ENCODE peak calls at places on chromosomes 7 and 10, in six cellular contexts. One of them, this sample, is unnamed.
A peak's percentile ranks its signal among the peaks of the same experiment; 100 is the strongest.

GRCh38 chr10:93790454-93790853 is 32.7 kb downstream of the LGI1 start:
- DNase-seq in COR-L47: no peak
- DNase-seq in lower lobe of right lung: no peak
- DNase-seq in midbrain: peak; percentile 42
- DNase-seq in H9: no peak
- DNase-seq in A549: no peak
- DNase-seq in this sample: no peak

GRCh38 chr10:79441433-79441832 is 4.0 kb downstream of the ZCCHC24 start:
- DNase-seq in midbrain: no peak
- DNase-seq in A549: no peak
- DNase-seq in lower lobe of right lung: no peak
- DNase-seq in H9: no peak
- DNase-seq in COR-L47: no peak
- DNase-seq in this sample: no peak

GRCh38 chr7:5064391-5065106 is 18.9 kb downstream of the RBAK start:
- DNase-seq in midbrain: no peak
- DNase-seq in A549: no peak
- DNase-seq in COR-L47: no peak
- DNase-seq in H9: no peak
- DNase-seq in lower lobe of right lung: no peak
- DNase-seq in this sample: no peak

GRCh38 chr10:11874568-11875182 is 51.5 kb downstream of the PROSER2 start:
- DNase-seq in A549: no peak
- DNase-seq in midbrain: no peak
- DNase-seq in COR-L47: peak; percentile 14
- DNase-seq in H9: peak; percentile 74
- DNase-seq in lower lobe of right lung: no peak
- DNase-seq in this sample: no peak

GRCh38 chr7:3230908-3231307 is 70.1 kb upstream of the SDK1 start:
- DNase-seq in COR-L47: no peak
- DNase-seq in H9: no peak
- DNase-seq in lower lobe of right lung: no peak
- DNase-seq in A549: no peak
- DNase-seq in midbrain: no peak
- DNase-seq in this sample: no peak

GRCh38 chr10:94361161-94361794 is 1.5 kb downstream of the NOC3L start:
- DNase-seq in midbrain: no peak
- DNase-seq in COR-L47: no peak
- DNase-seq in lower lobe of right lung: no peak
- DNase-seq in A549: no peak
- DNase-seq in H9: no peak
- DNase-seq in this sample: no peak

GRCh38 chr10:118810796-118811195 is 56.0 kb upstream of the CACUL1 start:
- DNase-seq in H9: no peak
- DNase-seq in COR-L47: no peak
- DNase-seq in lower lobe of right lung: no peak
- DNase-seq in A549: no peak
- DNase-seq in midbrain: no peak
- DNase-seq in this sample: no peak

GRCh38 chr10:119279441-119279840 is 72.1 kb downstream of the GRK5 start:
- DNase-seq in COR-L47: no peak
- DNase-seq in midbrain: no peak
- DNase-seq in lower lobe of right lung: no peak
- DNase-seq in H9: no peak
- DNase-seq in A549: no peak
- DNase-seq in this sample: no peak

GRCh38 chr10:485776-486572 is 203.5 kb downstream of the DIP2C start:
- DNase-seq in lower lobe of right lung: no peak
- DNase-seq in midbrain: no peak
- DNase-seq in A549: no peak
- DNase-seq in H9: peak; percentile 20
- DNase-seq in COR-L47: peak; percentile 29
- DNase-seq in this sample: no peak

GRCh38 chr10:18414061-18414460 is 237.3 kb downstream of the NSUN6 start:
- DNase-seq in COR-L47: no peak
- DNase-seq in midbrain: no peak
- DNase-seq in lower lobe of right lung: peak; percentile 50
- DNase-seq in H9: no peak
- DNase-seq in A549: no peak
- DNase-seq in this sample: no peak

GRCh38 chr7:26681819-26682418 is 182.5 kb downstream of the SKAP2 start:
- DNase-seq in midbrain: no peak
- DNase-seq in COR-L47: no peak
- DNase-seq in lower lobe of right lung: no peak
- DNase-seq in A549: no peak
- DNase-seq in H9: no peak
- DNase-seq in this sample: no peak

GRCh38 chr7:134804351-134804750 is 24.9 kb downstream of the CALD1 start:
- DNase-seq in H9: no peak
- DNase-seq in COR-L47: no peak
- DNase-seq in midbrain: no peak
- DNase-seq in lower lobe of right lung: no peak
- DNase-seq in A549: no peak
- DNase-seq in this sample: no peak

GRCh38 chr10:80702143-80702542 is 164.4 kb downstream of the SH2D4B start:
- DNase-seq in H9: no peak
- DNase-seq in COR-L47: no peak
- DNase-seq in lower lobe of right lung: no peak
- DNase-seq in midbrain: peak; percentile 33
- DNase-seq in A549: no peak
- DNase-seq in this sample: no peak

GRCh38 chr10:34119456-34119855 is 695.6 kb downstream of the PARD3 start:
- DNase-seq in lower lobe of right lung: no peak
- DNase-seq in H9: no peak
- DNase-seq in COR-L47: no peak
- DNase-seq in A549: no peak
- DNase-seq in midbrain: no peak
- DNase-seq in this sample: no peak

GRCh38 chr7:27176343-27176731 is 2.2 kb upstream of the HOXA10 start:
- DNase-seq in midbrain: no peak
- DNase-seq in lower lobe of right lung: peak; percentile 12
- DNase-seq in COR-L47: no peak
- DNase-seq in A549: no peak
- DNase-seq in H9: peak; percentile 25
- DNase-seq in this sample: no peak

GRCh38 chr7:142301923-142302550 is 44.2 kb upstream of the PRSS58 start:
- DNase-seq in A549: no peak
- DNase-seq in lower lobe of right lung: no peak
- DNase-seq in H9: no peak
- DNase-seq in midbrain: no peak
- DNase-seq in COR-L47: peak; percentile 26
- DNase-seq in this sample: no peak

GRCh38 chr10:132371641-132372081 is 25.3 kb upstream of the PWWP2B start:
- DNase-seq in lower lobe of right lung: peak; percentile 26
- DNase-seq in COR-L47: no peak
- DNase-seq in H9: no peak
- DNase-seq in A549: no peak
- DNase-seq in midbrain: no peak
- DNase-seq in this sample: no peak

GRCh38 chr10:79561257-79561656 is 1.1 kb upstream of the SFTPA2 start:
- DNase-seq in COR-L47: no peak
- DNase-seq in H9: no peak
- DNase-seq in A549: no peak
- DNase-seq in lower lobe of right lung: no peak
- DNase-seq in midbrain: no peak
- DNase-seq in this sample: no peak

GRCh38 chr10:96789571-96790108 is 42.5 kb upstream of the LCOR start:
- DNase-seq in COR-L47: no peak
- DNase-seq in A549: no peak
- DNase-seq in midbrain: peak; percentile 19
- DNase-seq in lower lobe of right lung: no peak
- DNase-seq in H9: no peak
- DNase-seq in this sample: no peak

GRCh38 chr10:84551437-84552120 is 223.2 kb downstream of the CCSER2 start:
- DNase-seq in A549: no peak
- DNase-seq in H9: no peak
- DNase-seq in midbrain: no peak
- DNase-seq in COR-L47: no peak
- DNase-seq in lower lobe of right lung: no peak
- DNase-seq in this sample: no peak

GRCh38 chr7:100819586-100819985 is 7.7 kb downstream of the EPHB4 start:
- DNase-seq in COR-L47: no peak
- DNase-seq in midbrain: no peak
- DNase-seq in lower lobe of right lung: no peak
- DNase-seq in H9: no peak
- DNase-seq in A549: no peak
- DNase-seq in this sample: no peak